ENCODE peak calls at places on chromosome 20, in ten cellular contexts. J is suprapubic skin, V is GM12878, Z is heart left ventricle, P is breast epithelium, I is A549, M is HCT116, W is adrenal gland, G is spleen, B is ovary. T is an unnamed sample.

GRCh38 chr20:52166150-52166549 is 25.4 kb downstream of the ZFP64 start:
- DNase-seq in W (no peak), G (no peak), Z (no peak), B (no peak), J (no peak), P (no peak), I (no peak), M (no peak), V (no peak), T (no peak)

GRCh38 chr20:23928788-23929187 is 49.2 kb upstream of the CST5 start:
- DNase-seq in V (no peak), I (no peak), M (no peak), W (no peak), J (no peak), Z (no peak), G (no peak), P (no peak), B (no peak), T (no peak)

GRCh38 chr20:52130406-52130805 is 61.2 kb downstream of the ZFP64 start:
- DNase-seq in M (no peak), Z (no peak), I (no peak), W (no peak), B (no peak), V (no peak), P (no peak), J (no peak), G (no peak), T (no peak)

GRCh38 chr20:58293453-58293852 is 16.1 kb upstream of the RAB22A start:
- DNase-seq in W (peak; percentile 16), I (no peak), G (no peak), P (no peak), B (no peak), V (no peak), M (no peak), Z (no peak), J (no peak), T (no peak)

GRCh38 chr20:415820-416322 is 7.8 kb downstream of the RBCK1 start:
- DNase-seq in B (no peak), I (no peak), V (no peak), Z (no peak), J (no peak), G (peak; percentile 72), P (no peak), W (peak; percentile 88), M (no peak), T (no peak)

GRCh38 chr20:26169506-26169905 is 472.9 kb upstream of the ZNF337 start:
- DNase-seq in P (no peak), B (no peak), G (no peak), Z (no peak), V (no peak), J (no peak), M (no peak), W (no peak), I (no peak), T (no peak)

GRCh38 chr20:42260216-42260615 is 642.0 kb upstream of the CHD6 start:
- DNase-seq in J (no peak), I (no peak), P (no peak), W (no peak), Z (no peak), B (no peak), V (no peak), G (no peak), M (no peak), T (no peak)

GRCh38 chr20:38109025-38109541 is 56.0 kb downstream of the TGM2 start:
- DNase-seq in P (peak; percentile 52), M (no peak), W (no peak), G (no peak), I (no peak), J (no peak), Z (peak; percentile 66), V (no peak), B (peak; percentile 46), T (no peak)

DNA sequence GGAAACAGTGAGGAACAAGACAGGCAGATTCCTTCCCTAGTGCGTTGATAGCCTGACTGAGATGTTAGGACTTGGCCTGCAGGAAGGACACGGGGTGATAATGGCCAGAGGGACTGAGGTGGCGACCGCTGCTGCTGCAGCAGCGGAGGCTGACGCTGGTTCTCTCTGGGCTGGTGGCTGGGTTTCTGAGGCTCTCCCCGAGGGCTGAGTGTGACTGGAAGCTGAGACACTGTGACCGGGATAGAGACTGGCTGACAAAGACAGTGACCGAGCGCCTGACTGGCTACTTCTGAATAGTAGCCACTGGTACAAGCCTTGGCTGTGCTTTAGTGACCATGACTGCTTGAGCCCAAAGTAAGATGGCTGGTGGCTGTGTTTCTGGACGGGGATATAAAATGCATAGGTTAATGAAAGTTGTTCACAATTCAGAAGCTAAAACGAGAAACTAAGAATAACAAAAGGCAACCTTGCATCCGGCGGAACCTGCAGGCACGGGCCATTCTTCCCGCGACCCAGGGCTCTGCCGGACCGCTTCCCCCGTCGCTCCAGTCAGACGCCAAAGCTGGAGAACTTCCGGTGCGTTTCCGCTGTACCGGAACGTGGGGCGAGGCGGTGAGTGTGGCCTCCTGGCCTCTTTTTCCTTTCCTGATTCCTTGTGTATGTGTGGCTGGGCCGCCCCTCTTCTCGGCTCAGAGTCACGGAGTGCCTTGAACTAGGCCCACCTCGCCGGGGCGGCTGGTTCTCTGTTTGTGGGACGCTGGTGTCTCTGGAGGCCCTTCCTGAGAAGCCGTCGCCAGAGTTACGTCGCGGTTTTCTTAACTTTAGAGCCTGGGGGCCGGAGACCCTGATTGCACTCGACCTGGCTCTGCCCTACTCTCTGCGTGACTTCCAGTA is at the start of gene AAR2:
- DNase-seq in W (peak; percentile 81), B (peak; percentile 71), P (peak; percentile 45), G (peak; percentile 93), M (peak; percentile 60), I (peak; percentile 59), V (peak; percentile 23), J (peak; percentile 86), Z (peak; percentile 81), T (no peak)
- TF ChIP-seq POLR2A in W (no peak), B (peak; percentile 30), P (no peak), G (no peak), M (peak; percentile 59), I (peak; percentile 80), V (peak; percentile 95), J (no peak), Z (peak; percentile 51), T (peak; percentile 23)

DNA sequence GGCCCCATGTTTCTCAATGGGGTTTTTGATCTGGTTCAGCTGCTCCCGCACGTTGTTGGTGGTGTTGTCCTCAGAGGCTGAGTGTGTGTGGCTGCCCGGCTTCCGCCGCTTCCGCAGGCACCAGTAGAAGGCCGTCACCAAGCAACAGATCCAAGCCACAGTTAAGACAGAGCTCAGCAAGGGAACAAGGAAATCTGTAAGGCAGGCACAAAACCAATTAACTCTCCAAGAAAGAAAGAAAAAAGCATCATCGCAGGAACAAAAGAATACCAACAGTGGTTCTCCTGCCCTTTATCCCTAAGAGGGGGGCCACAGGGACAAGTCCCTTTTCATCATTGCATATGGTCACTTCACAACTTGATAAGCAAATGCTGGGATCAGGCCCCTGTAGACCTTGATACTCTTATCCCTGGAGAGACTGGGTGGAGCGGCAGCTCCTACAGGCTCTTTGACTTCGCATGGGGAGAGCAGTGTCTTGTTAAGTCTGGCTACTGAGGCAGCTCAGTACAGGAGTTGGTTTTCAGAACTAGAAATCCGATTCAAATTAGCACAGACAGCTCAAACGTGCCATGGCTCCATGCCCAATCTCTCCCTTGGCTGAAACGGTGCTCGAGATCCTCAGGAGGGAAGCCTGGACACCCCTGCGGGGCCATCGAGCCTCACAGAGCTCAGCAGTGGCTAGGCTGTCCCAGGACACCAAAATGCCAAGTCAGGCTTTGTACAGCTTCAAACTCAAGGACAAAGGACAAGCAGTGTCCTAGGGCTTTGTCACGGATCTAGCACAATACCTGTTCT is 33.8 kb downstream of the JAG1 start:
- DNase-seq in M (no peak), Z (no peak), G (no peak), P (no peak), W (no peak), I (no peak), V (no peak), J (no peak), B (no peak), T (no peak)
- H3K27ac ChIP-seq in M (no peak overlapping the region), Z (peak overlapping the region; percentile 9), G (peak overlapping the region; percentile 19), P (peak overlapping the region; percentile 58), W (no peak overlapping the region), I (no peak overlapping the region), V (no peak overlapping the region), J (peak overlapping the region; percentile 38), B (no peak overlapping the region), T (peak overlapping the region; percentile 75)

DNA sequence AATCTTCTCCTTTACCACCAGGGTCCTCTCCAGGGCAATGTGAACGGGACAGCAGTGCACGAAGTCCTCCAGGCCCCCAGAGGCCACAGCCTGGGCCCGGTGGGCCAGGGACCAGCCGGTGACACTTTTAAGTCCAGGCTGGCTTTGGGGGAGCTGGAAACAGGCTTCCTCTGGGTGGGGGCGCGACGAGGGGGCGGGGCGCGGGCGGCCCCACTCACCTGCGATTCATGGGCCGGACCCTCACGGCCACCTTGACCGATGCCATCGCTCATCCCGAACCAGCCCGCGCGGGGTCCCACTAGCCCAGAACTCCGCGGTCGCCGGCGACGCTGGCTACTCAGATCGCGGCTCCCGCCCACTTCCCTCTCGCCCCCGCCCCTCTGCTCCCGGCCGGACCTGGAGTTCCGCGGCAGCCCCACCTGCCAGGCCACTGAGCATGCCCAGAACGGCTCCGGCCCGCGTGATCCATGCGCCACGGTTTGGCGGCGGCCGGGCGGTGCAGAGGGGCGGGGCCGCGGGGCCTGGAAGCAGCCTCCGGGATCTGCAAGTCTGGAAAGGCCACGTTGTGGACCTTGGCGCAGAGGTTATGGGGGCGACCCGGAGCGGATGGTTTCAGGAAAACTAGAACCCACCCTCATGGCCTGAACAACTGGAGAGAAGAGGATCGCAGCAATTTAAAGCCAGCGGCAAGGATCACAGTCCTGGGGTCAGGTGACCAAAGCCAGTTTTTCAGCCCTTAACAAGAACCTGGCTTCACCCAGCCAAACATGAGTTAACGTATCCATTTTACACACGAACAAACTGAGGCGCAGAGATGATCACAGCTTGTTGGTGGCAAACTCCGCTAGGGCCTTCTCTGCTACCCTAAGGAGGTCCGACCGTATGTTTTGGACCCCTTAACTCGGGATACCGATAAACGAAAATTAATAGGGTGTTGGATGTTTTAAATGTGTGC is at the start of gene KIF16B:
- DNase-seq in G (peak; percentile 97), J (peak; percentile 95), B (peak; percentile 92), M (peak; percentile 78), Z (peak; percentile 92), I (peak; percentile 85), P (peak; percentile 90), V (peak; percentile 53), W (peak; percentile 96), T (peak; percentile 14)
- TF ChIP-seq POLR2A in G (no peak), J (no peak), B (peak; percentile 55), M (peak; percentile 93), Z (no peak), I (peak; percentile 82), P (no peak), V (peak; percentile 37), W (peak; percentile 89), T (no peak)

GRCh38 chr20:50720582-50720981 is 10.8 kb upstream of the PARD6B start:
- DNase-seq in B (no peak), I (no peak), M (no peak), J (no peak), W (no peak), V (no peak), G (no peak), P (no peak), Z (no peak), T (no peak)

GRCh38 chr20:50724112-50724724 is 7.2 kb upstream of the PARD6B start:
- DNase-seq in W (no peak), P (no peak), V (no peak), J (no peak), I (no peak), M (no peak), G (no peak), B (peak; percentile 27), Z (no peak), T (no peak)

GRCh38 chr20:50723672-50724071 is 7.7 kb upstream of the PARD6B start:
- DNase-seq in G (no peak), J (no peak), B (no peak), V (no peak), M (no peak), I (no peak), W (no peak), P (no peak), Z (no peak), T (no peak)

GRCh38 chr20:50722466-50723155 is 8.8 kb upstream of the PARD6B start:
- DNase-seq in W (no peak), M (no peak), I (no peak), B (no peak), G (no peak), P (no peak), Z (no peak), J (no peak), V (no peak), T (no peak)

GRCh38 chr20:50721881-50722281 is 9.5 kb upstream of the PARD6B start:
- DNase-seq in J (peak; percentile 69), M (no peak), Z (peak; percentile 57), P (no peak), G (no peak), W (peak; percentile 46), B (no peak), I (no peak), V (no peak), T (no peak)
- H3K27ac ChIP-seq in J (peak overlapping the region; percentile 45), M (no peak overlapping the region), Z (peak overlapping the region; percentile 81), P (no peak overlapping the region), G (peak overlapping the region; percentile 79), W (peak overlapping the region; percentile 0), B (no peak overlapping the region), I (peak overlapping the region; percentile 89), V (no peak overlapping the region), T (no peak overlapping the region)

T was measured in esophagus squamous epithelium.